ENCODE peak calls at places on chromosomes 4 and X, in six cellular contexts. C is fibroblast of lung, J is left lung, P is lower leg skin, Y is HCT116, G is adrenal gland. A is an unnamed sample.

GRCh38 chr4:22434895-22435294 is 81.0 kb downstream of the ADGRA3 start:
- DNase-seq in P (no peak), Y (peak), C (peak), G (peak), J (no peak), A (peak)

GRCh38 chrX:14032383-14032782 is 2.7 kb upstream of the GEMIN8 start:
- DNase-seq in P (no peak), Y (no peak), J (no peak), C (peak), G (peak), A (no peak)

GRCh38 chr4:74755486-74755885 is 38.8 kb downstream of the BTC start:
- DNase-seq in P (no peak), Y (no peak), G (no peak), C (peak), J (peak), A (no peak)

GRCh38 chr4:79292008-79292407 is 33.9 kb downstream of the NAA11 start:
- DNase-seq in J (no peak), C (no peak), G (no peak), P (no peak), Y (no peak), A (no peak)

GRCh38 chr4:174365018-174365587 is 81.4 kb downstream of the CEP44 start:
- DNase-seq in P (no peak), J (no peak), C (peak), Y (peak), G (no peak), A (no peak)

GRCh38 chr4:53532521-53532920 is 58.8 kb downstream of the LNX1 start:
- DNase-seq in J (no peak), P (no peak), G (no peak), Y (no peak), C (peak), A (no peak)

GRCh38 chr4:172927096-172927495 is 241.5 kb upstream of the GALNT7 start:
- DNase-seq in J (no peak), Y (no peak), P (no peak), G (no peak), C (no peak), A (no peak)

GRCh38 chr4:23697001-23697528 is 192.8 kb downstream of the PPARGC1A start:
- DNase-seq in C (no peak), P (no peak), G (no peak), J (no peak), Y (no peak), A (no peak)

GRCh38 chrX:102832661-102833060 is 104.4 kb upstream of the RAB40AL start:
- DNase-seq in J (no peak), P (no peak), G (peak), Y (no peak), C (peak), A (no peak)

GRCh38 chr4:104811727-104812126 is 317.0 kb upstream of the CXXC4 start:
- DNase-seq in G (no peak), P (no peak), J (no peak), C (no peak), Y (no peak), A (no peak)

GRCh38 chrX:3129256-3129655 is 88.0 kb downstream of the ARSF start:
- DNase-seq in P (no peak), Y (no peak), J (no peak), C (peak), G (no peak), A (peak)

GRCh38 chr4:182825786-182826185 is 91.4 kb downstream of the DCTD start:
- DNase-seq in P (no peak), J (no peak), Y (no peak), C (no peak), G (no peak), A (no peak)

GRCh38 chr4:144583658-144584057 is 62.3 kb upstream of the HHIP start:
- DNase-seq in C (peak), P (no peak), J (no peak), Y (no peak), G (no peak), A (no peak)

GRCh38 chr4:138875886-138876608 is 139.5 kb upstream of the NOCT start:
- DNase-seq in P (no peak), J (no peak), Y (peak), C (peak), G (no peak), A (peak)

GRCh38 chr4:174398728-174399127 is 115.0 kb downstream of the CEP44 start:
- DNase-seq in P (no peak), C (peak), J (no peak), Y (no peak), G (no peak), A (peak)

GRCh38 chr4:67680568-67681222 is 20.3 kb downstream of the UBA6 start:
- DNase-seq in C (peak), P (no peak), G (no peak), J (no peak), Y (no peak), A (no peak)

GRCh38 chrX:68710870-68711576 is 63.6 kb downstream of the STARD8 start:
- DNase-seq in P (no peak), C (peak), G (peak), J (no peak), Y (peak), A (no peak)

GRCh38 chr4:167779280-167779679 is 313.1 kb upstream of the ANXA10 start:
- DNase-seq in C (no peak), J (no peak), G (no peak), Y (no peak), P (no peak), A (no peak)

GRCh38 chrX:67543818-67544217 is at the start of gene AR:
- DNase-seq in P (peak), G (peak), J (peak), Y (no peak), C (peak), A (no peak)

GRCh38 chr4:185127021-185127925 is 15.8 kb upstream of the SLC25A4 start:
- DNase-seq in Y (no peak), P (no peak), J (no peak), G (no peak), C (peak), A (no peak)

GRCh38 chrX:13180807-13181206 is 136.4 kb upstream of the FAM9C start:
- DNase-seq in C (peak), Y (no peak), G (no peak), J (no peak), P (no peak), A (no peak)

GRCh38 chrX:16319929-16320328 is 152.6 kb downstream of the MAGEB17 start:
- DNase-seq in J (no peak), Y (no peak), P (no peak), C (peak), G (no peak), A (no peak)

GRCh38 chr4:153535735-153536494 is 69.8 kb downstream of the TMEM131L start:
- DNase-seq in G (no peak), P (no peak), Y (no peak), C (no peak), J (no peak), A (peak)

GRCh38 chrX:3815896-3816664 is 102.6 kb upstream of the PRKX start:
- DNase-seq in Y (peak), P (peak), J (peak), G (peak), C (peak), A (no peak)

GRCh38 chr4:10753326-10753725 is 68.8 kb upstream of the CLNK start:
- DNase-seq in Y (no peak), P (no peak), G (no peak), C (peak), J (no peak), A (no peak)

GRCh38 chrX:108712886-108713285 is 23.5 kb downstream of the IRS4 start:
- DNase-seq in C (no peak), G (no peak), J (no peak), Y (peak), P (no peak), A (no peak)

GRCh38 chr4:89344571-89344970 is 37.0 kb upstream of the GPRIN3 start:
- DNase-seq in J (no peak), G (no peak), Y (no peak), C (no peak), P (no peak), A (no peak)

GRCh38 chr4:158169931-158170690 is 2.7 kb downstream of the GASK1B start:
- DNase-seq in J (no peak), Y (no peak), C (peak), G (no peak), P (no peak), A (no peak)

DNA sequence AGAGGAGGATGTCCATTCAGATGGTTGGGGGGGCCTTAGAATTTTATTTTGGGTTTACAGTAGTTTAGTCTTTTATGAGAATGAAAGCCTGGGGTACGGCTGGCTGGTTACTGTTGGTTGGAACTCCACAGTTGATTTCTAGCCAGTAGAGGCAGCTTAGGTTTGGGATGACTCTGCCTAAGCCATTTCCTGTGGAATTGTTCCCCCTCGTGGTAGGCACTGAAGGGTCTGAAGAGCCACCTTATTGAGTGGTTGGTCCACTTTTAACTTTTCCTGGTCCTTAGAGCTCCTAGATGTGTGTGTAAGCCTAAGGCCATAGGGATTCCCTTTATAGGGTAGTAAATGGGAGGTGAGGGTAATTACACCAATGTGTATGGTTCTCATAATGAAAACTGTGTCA is 19.7 kb downstream of the SPIN3 start:
- DNase-seq in G (no peak), C (no peak), J (no peak), Y (no peak), P (no peak), A (no peak)
- TF ChIP-seq CTCF in G (no peak), C (no peak), J (no peak), Y (no peak), P (no peak), A (no peak)

DNA sequence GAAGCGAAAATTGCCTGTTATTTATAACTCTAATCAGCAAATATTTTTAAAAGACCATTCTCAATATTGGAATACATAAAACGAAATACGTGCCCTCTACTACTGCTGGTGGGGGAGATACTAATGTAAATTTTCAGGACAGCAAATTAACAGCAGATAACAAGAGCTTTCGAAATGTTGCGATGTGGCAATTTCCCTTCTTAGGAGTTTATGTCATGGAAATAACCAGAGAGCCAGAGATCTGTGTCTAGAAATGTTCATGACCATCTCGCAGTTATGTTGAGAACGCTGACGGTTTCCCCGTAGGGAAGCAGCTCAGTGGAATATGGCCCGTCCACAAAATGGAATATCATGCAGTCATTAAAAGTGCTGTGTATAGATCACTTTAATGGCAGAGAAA is 238.4 kb upstream of the PSAPL1 start:
- DNase-seq in J (no peak), G (no peak), C (no peak), Y (no peak), P (no peak), A (no peak)
- H3K4me3 ChIP-seq in J (no peak), G (no peak), C (no peak), Y (no peak), P (no peak), A (no peak)

GRCh38 chrX:24833695-24834094 is 140.0 kb downstream of the POLA1 start:
- DNase-seq in Y (no peak), G (no peak), C (no peak), P (no peak), J (no peak), A (no peak)

GRCh38 chrX:24842486-24842885 is 148.8 kb downstream of the POLA1 start:
- DNase-seq in P (no peak), C (no peak), G (no peak), J (no peak), Y (no peak), A (no peak)

GRCh38 chrX:24837966-24838365 is 144.2 kb downstream of the POLA1 start:
- DNase-seq in C (no peak), Y (no peak), J (no peak), G (no peak), P (no peak), A (no peak)

GRCh38 chrX:24839331-24839730 is 145.6 kb downstream of the POLA1 start:
- DNase-seq in P (no peak), Y (no peak), J (no peak), C (no peak), G (no peak), A (no peak)

GRCh38 chrX:24838624-24839023 is 144.9 kb downstream of the POLA1 start:
- DNase-seq in C (peak), P (no peak), J (no peak), Y (no peak), G (no peak), A (no peak)
- TF ChIP-seq CTCF in C (no peak), P (no peak), J (peak), Y (peak), G (peak), A (no peak)

DNA sequence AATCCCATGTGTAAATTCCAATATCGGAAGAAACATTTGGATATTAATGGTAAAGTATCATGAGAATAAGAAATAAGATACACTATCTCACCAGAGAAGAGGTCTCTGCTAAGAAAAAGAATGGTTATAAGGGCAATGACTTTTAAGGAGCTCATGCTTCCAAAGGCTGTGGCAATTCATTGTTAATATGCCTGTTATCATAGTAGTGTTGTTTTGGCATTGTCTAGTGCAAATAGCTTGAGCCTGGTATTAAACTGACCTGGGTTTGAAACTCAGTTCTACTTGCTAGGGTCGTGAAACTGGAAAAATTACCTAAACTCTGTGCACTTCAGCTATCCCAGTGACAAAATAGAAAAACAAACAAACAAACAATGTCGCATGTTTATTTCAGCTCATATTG is 8.8 kb downstream of the HPGDS start:
- DNase-seq in J (no peak), G (no peak), P (no peak), Y (no peak), C (no peak), A (no peak)
- H3K4me3 ChIP-seq in J (no peak), G (no peak), P (no peak), Y (no peak), C (no peak), A (no peak)

DNA sequence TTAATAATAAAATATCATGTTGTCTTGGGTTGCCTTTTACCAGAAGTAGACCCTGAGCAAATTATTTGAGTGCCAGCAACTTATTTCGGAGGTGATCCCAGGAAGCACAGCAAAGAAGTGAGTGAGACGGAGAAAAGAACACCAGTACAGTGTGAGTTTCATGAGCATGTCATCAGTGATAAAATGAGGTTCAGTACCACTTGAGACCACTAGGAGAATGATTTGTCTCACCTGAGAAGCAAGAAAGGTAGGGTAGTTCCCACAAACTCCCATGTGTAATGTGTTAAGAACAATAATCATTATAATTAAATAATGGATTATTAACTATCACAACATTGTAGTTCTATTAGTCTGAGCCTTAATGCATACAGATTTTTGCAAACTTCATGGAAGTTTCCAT is 112.8 kb upstream of the DMD start:
- DNase-seq in G (no peak), C (no peak), Y (no peak), P (no peak), J (no peak), A (no peak)
- TF ChIP-seq CTCF in G (no peak), C (no peak), Y (no peak), P (no peak), J (no peak), A (no peak)

GRCh38 chr4:137558951-137559350 is 26.7 kb upstream of the PCDH18 start:
- DNase-seq in P (no peak), Y (no peak), J (no peak), G (no peak), C (peak), A (peak)
- H3K4me3 ChIP-seq in P (no peak), Y (no peak), J (no peak), G (no peak), C (no peak), A (no peak)

GRCh38 chr4:78022517-78022916 is 34.6 kb upstream of the FRAS1 start:
- DNase-seq in C (no peak), G (no peak), P (no peak), J (no peak), Y (no peak), A (no peak)
- TF ChIP-seq CTCF in C (no peak), G (no peak), P (no peak), J (no peak), Y (no peak), A (no peak)

DNA sequence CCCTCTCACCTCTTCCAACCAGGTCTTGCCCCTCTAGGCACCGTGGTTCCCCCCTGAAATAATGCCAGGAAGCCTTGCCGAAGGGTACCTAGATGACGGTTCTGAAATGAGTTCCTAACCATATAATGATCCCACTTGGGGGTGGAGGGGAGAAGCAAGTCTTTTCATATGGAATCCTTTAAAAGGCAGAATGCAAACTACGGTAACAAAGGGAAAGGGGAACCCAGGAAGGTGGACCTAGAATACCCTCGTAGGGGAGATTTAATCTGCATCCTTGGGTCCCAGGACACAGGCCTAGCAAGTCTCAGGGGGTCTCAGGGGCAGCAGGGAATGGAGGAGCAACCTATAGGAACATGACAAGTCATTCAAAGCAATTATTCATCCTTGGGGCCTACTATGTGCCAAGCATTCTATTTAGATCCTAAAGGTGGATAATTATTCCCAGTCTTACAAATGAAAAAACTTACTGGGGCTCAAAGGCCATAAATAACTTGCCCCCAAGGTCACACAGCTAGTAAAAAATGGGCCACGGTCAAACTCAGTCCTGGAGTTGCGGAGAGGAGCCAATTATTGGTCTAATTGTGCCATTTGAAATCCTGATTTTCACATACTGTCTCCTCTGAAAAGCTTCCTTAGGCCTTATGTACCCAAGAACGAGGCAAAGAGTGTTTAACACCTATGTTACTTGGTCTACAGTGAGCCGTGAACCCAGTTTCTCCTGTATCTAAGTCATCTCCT is 8.8 kb downstream of the BCOR start:
- DNase-seq in J (no peak), Y (no peak), G (no peak), P (no peak), C (no peak), A (no peak)
- H3K4me3 ChIP-seq in J (no peak), Y (no peak), G (no peak), P (no peak), C (no peak), A (no peak)

GRCh38 chr4:155009288-155009687 is 199.1 kb upstream of the NPY2R start:
- DNase-seq in J (no peak), G (no peak), P (no peak), Y (no peak), C (no peak), A (no peak)

GRCh38 chr4:155007660-155008176 is 200.7 kb upstream of the NPY2R start:
- DNase-seq in J (no peak), P (no peak), Y (no peak), C (no peak), G (no peak), A (no peak)

GRCh38 chr4:155011163-155011825 is 197.1 kb upstream of the NPY2R start:
- DNase-seq in P (no peak), J (no peak), Y (no peak), C (no peak), G (no peak), A (no peak)

GRCh38 chr4:155005395-155006087 is 202.9 kb upstream of the NPY2R start:
- DNase-seq in P (no peak), C (peak), G (no peak), J (no peak), Y (peak), A (no peak)

DNA sequence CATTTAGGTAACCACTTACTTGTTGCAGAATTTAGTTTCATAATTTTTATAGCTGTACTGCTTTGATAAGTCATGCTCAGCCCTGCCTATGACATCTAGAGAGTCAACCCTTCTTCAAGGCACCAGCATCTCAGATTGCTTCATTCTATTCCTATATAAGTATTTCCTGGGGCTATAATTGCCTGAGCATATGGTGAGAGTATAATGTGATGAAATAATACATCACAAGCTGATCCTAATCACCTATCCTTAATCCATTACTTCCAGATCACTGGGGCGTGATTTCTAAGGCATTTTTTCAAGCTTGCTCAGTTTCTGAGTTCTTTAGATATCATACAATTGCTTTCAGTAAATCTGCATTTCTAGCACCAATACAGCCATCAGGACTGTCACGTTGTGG is 200.0 kb upstream of the NPY2R start:
- DNase-seq in G (no peak), C (no peak), P (no peak), J (no peak), Y (no peak), A (no peak)
- TF ChIP-seq CTCF in G (no peak), C (no peak), P (no peak), J (no peak), Y (no peak), A (no peak)

A was measured in HFF-Myc.